ENCODE peak calls at places on chromosomes 3 and 15, in five cellular contexts. A is neural crest cell, W is IMR-90, D is endothelial cell, O is heart right ventricle. Z is an unnamed sample.

GRCh38 chr3:190864002-190864401 is 1.5 kb upstream of the GMNC start:
- DNase-seq in O (no peak), W (no peak), D (no peak), A (no peak), Z (no peak)

GRCh38 chr15:53936137-53936536 is 42.1 kb upstream of the UNC13C start:
- DNase-seq in W (no peak), O (no peak), D (no peak), A (no peak), Z (no peak)

GRCh38 chr15:85792872-85793621 is 1.7 kb downstream of the KLHL25 start:
- DNase-seq in W (no peak), A (no peak), D (no peak), O (no peak), Z (no peak)

GRCh38 chr3:37183976-37184375 is 9.6 kb upstream of the LRRFIP2 start:
- DNase-seq in W (no peak), D (no peak), O (no peak), A (no peak), Z (no peak)

GRCh38 chr15:100429116-100429728 is 87.4 kb upstream of the ADAMTS17 start:
- DNase-seq in O (no peak), W (no peak), D (no peak), A (no peak), Z (no peak)

GRCh38 chr3:24503499-24504176 is 9.0 kb upstream of the THRB start:
- DNase-seq in D (no peak), W (no peak), O (no peak), A (no peak), Z (no peak)

GRCh38 chr3:136802481-136802996 is 16.4 kb upstream of the SLC35G2 start:
- DNase-seq in A (peak; percentile 16), O (peak; percentile 69), W (peak; percentile 16), D (no peak), Z (no peak)

GRCh38 chr3:42148982-42149432 is 57.9 kb downstream of the TRAK1 start:
- DNase-seq in W (peak; percentile 91), D (peak; percentile 47), A (peak; percentile 50), O (peak; percentile 74), Z (peak; percentile 14)

GRCh38 chr15:75230524-75231371 is 27.4 kb upstream of the GOLGA6C start:
- DNase-seq in W (no peak), A (peak; percentile 31), O (no peak), D (peak; percentile 39), Z (no peak)

GRCh38 chr3:14461748-14462324 is 59.4 kb downstream of the SLC6A6 start:
- DNase-seq in O (peak; percentile 59), A (peak; percentile 28), D (peak; percentile 76), W (peak; percentile 73), Z (no peak)

GRCh38 chr3:120567370-120568197 is 28.6 kb upstream of the NDUFB4 start:
- DNase-seq in O (no peak), D (no peak), W (peak; percentile 47), A (no peak), Z (no peak)

GRCh38 chr3:124383051-124383450 is 347.2 kb upstream of the UMPS start:
- DNase-seq in W (no peak), D (no peak), O (no peak), A (no peak), Z (no peak)

GRCh38 chr3:29144807-29145206 is 136.1 kb upstream of the RBMS3 start:
- DNase-seq in W (peak; percentile 65), A (no peak), O (peak; percentile 62), D (no peak), Z (no peak)

GRCh38 chr3:101163554-101163953 is 156.8 kb downstream of the IMPG2 start:
- DNase-seq in D (no peak), W (no peak), O (no peak), A (no peak), Z (no peak)

GRCh38 chr15:90268415-90268814 is 2.9 kb downstream of the NGRN start:
- DNase-seq in D (no peak), O (no peak), W (no peak), A (no peak), Z (no peak)

GRCh38 chr15:85112997-85113396 is 131.3 kb downstream of the PDE8A start:
- DNase-seq in A (no peak), D (no peak), W (no peak), O (no peak), Z (no peak)

GRCh38 chr3:161510510-161511260 is 14.1 kb downstream of the OTOL1 start:
- DNase-seq in W (no peak), D (no peak), O (no peak), A (no peak), Z (no peak)

GRCh38 chr3:183212096-183212495 is 41.0 kb upstream of the B3GNT5 start:
- DNase-seq in O (no peak), W (no peak), A (no peak), D (no peak), Z (no peak)

GRCh38 chr15:77144028-77144427 is 73.1 kb upstream of the TSPAN3 start:
- DNase-seq in D (no peak), A (no peak), W (peak; percentile 59), O (no peak), Z (no peak)

GRCh38 chr3:1251282-1252060 is 158.6 kb downstream of the CNTN6 start:
- DNase-seq in D (no peak), W (no peak), O (no peak), A (no peak), Z (no peak)

GRCh38 chr3:140290105-140290504 is 355.1 kb downstream of the CLSTN2 start:
- DNase-seq in O (no peak), W (no peak), A (no peak), D (no peak), Z (no peak)

GRCh38 chr15:39132071-39132470 is 448.8 kb upstream of the THBS1 start:
- DNase-seq in D (no peak), A (no peak), W (no peak), O (no peak), Z (no peak)

GRCh38 chr3:160040181-160040580 is 51.5 kb downstream of the IL12A start:
- DNase-seq in O (no peak), D (no peak), A (no peak), W (peak; percentile 18), Z (no peak)

GRCh38 chr3:152245498-152246175 is 23.1 kb upstream of the MBNL1 start:
- DNase-seq in A (no peak), W (no peak), D (no peak), O (no peak), Z (no peak)

GRCh38 chr3:72043212-72044133 is 258.5 kb upstream of the PROK2 start:
- DNase-seq in A (no peak), D (no peak), W (no peak), O (no peak), Z (no peak)

GRCh38 chr15:68806220-68807105 is 14.2 kb downstream of the ANP32A start:
- DNase-seq in A (no peak), W (no peak), O (no peak), D (no peak), Z (no peak)

GRCh38 chr15:64501396-64501716 is 41.0 kb downstream of the ZNF609 start:
- DNase-seq in D (no peak), W (no peak), A (no peak), O (no peak), Z (no peak)

GRCh38 chr3:98770261-98771039 is 7.3 kb downstream of the ST3GAL6 start:
- DNase-seq in D (no peak), A (peak; percentile 6), W (no peak), O (peak; percentile 44), Z (no peak)

GRCh38 chr15:91885714-91886265 is 32.3 kb downstream of the SLCO3A1 start:
- DNase-seq in D (no peak), W (no peak), O (no peak), A (no peak), Z (no peak)

GRCh38 chr3:8607285-8608040 is 37.1 kb downstream of the SSUH2 start:
- DNase-seq in O (peak; percentile 80), A (peak; percentile 35), W (peak; percentile 78), D (peak; percentile 66), Z (peak; percentile 31)
- TF ChIP-seq CTCF in O (peak; percentile 73), A (peak; percentile 64), W (peak; percentile 77), D (peak; percentile 61), Z (peak; percentile 69)

GRCh38 chr3:129593230-129593594 is 13.3 kb downstream of the PLXND1 start:
- DNase-seq in D (no peak), A (no peak), O (no peak), W (no peak), Z (no peak)

GRCh38 chr3:129591932-129592331 is 14.5 kb downstream of the PLXND1 start:
- DNase-seq in D (no peak), O (no peak), A (no peak), W (no peak), Z (no peak)

GRCh38 chr3:129594907-129595390 is 11.5 kb downstream of the PLXND1 start:
- DNase-seq in O (no peak), D (no peak), A (no peak), W (no peak), Z (no peak)

GRCh38 chr3:129592362-129593150 is 13.9 kb downstream of the PLXND1 start:
- DNase-seq in O (peak; percentile 88), W (no peak), A (peak; percentile 44), D (peak; percentile 72), Z (no peak)

DNA sequence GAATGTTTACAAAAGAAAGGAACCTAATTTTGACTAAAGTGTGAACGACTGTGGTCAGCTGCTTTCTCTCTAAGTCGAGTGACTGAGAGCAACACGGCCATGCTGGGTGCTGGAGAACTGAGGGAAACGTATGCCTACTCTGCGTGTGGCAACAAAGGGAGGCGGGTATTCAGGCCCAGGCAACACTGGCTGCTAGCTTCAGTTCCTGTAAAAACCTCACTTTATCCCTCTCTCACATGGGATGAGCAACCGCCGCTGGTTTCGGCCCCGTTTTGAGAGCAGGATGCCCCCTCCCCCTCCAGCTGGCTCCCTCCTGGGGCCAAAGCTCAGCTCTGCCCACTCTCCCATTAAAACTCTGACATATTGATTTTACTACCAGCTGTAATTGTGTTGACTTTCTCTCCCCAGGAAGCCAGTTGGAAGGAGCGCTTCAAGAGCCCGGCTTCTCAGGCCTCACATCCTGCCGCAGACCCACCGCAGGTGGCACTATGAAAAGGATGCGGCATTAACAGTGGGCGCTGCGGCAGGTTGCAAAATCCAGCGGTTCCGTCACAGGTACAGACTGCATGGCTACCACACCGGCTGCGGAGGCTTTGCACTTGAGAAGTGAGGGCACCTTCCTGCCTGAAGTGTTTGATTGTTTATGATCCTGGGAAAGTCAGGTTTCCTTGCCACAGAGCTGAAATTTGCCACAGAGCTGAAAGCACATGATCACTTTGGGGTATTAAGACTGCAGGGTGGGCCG is 12.7 kb downstream of the PLXND1 start:
- DNase-seq in O (no peak), A (no peak), D (no peak), W (no peak), Z (peak; percentile 22)
- TF ChIP-seq CTCF in O (no peak), A (no peak), D (no peak), W (no peak), Z (no peak)

GRCh38 chr3:13343601-13344000 is 76.5 kb downstream of the NUP210 start:
- DNase-seq in O (no peak), D (no peak), W (no peak), A (no peak), Z (no peak)

GRCh38 chr3:13346481-13347389 is 73.4 kb downstream of the NUP210 start:
- DNase-seq in D (peak; percentile 28), A (no peak), W (no peak), O (peak; percentile 27), Z (no peak)

GRCh38 chr3:13345772-13346171 is 74.3 kb downstream of the NUP210 start:
- DNase-seq in O (no peak), W (no peak), A (no peak), D (no peak), Z (no peak)

GRCh38 chr3:13344663-13345062 is 75.5 kb downstream of the NUP210 start:
- DNase-seq in O (no peak), A (no peak), D (no peak), W (no peak), Z (no peak)

GRCh38 chr3:13345284-13345683 is 74.8 kb downstream of the NUP210 start:
- DNase-seq in D (no peak), O (no peak), W (no peak), A (no peak), Z (no peak)
- TF ChIP-seq CTCF in D (no peak), O (no peak), W (no peak), A (no peak), Z (no peak)

GRCh38 chr3:57682284-57682683 is 10.6 kb downstream of the DENND6A start:
- DNase-seq in O (no peak), D (no peak), W (peak; percentile 53), A (no peak), Z (no peak)
- TF ChIP-seq CTCF in O (no peak), D (peak; percentile 47), W (peak; percentile 40), A (peak; percentile 56), Z (peak; percentile 39)

Z was measured in progenitor cell of endocrine pancreas.